ENCODE peak calls at places on chromosomes 11 and 22, in four cellular contexts. H, Z, E and W are unnamed samples.

GRCh38 chr22:25113316-25113721 is 86.3 kb upstream of the CRYBB3 start:
- DNase-seq in H (no peak), Z (no peak), E (no peak), W (peak)

GRCh38 chr11:12188548-12189317 is 78.3 kb downstream of the MICAL2 start:
- DNase-seq in H (no peak), Z (no peak), E (no peak), W (no peak)

GRCh38 chr11:80502511-80502910 is 1061.7 kb upstream of the TENM4 start:
- DNase-seq in H (no peak), Z (no peak), E (no peak), W (peak)

GRCh38 chr11:99795999-99796398 is 775.2 kb downstream of the CNTN5 start:
- DNase-seq in H (no peak), Z (no peak), E (no peak), W (no peak)

GRCh38 chr22:28438183-28438778 is 241.4 kb downstream of the TTC28 start:
- DNase-seq in H (no peak), Z (no peak), E (no peak), W (no peak)

GRCh38 chr22:38104084-38104483 is 6.4 kb downstream of the BAIAP2L2 start:
- DNase-seq in H (peak), Z (peak), E (no peak), W (peak)

GRCh38 chr11:30545507-30545906 is 40.6 kb downstream of the MPPED2 start:
- DNase-seq in H (no peak), Z (no peak), E (no peak), W (no peak)

GRCh38 chr11:57499413-57499982 is 16.0 kb downstream of the SLC43A1 start:
- DNase-seq in H (peak), Z (peak), E (peak), W (peak)

GRCh38 chr11:24407733-24408132 is 89.1 kb upstream of the LUZP2 start:
- DNase-seq in H (no peak), Z (no peak), E (no peak), W (no peak)

GRCh38 chr11:24406980-24407379 is 89.9 kb upstream of the LUZP2 start:
- DNase-seq in H (no peak), Z (no peak), E (no peak), W (no peak)

GRCh38 chr11:24406389-24406788 is 90.5 kb upstream of the LUZP2 start:
- DNase-seq in H (no peak), Z (no peak), E (no peak), W (peak)
- H3K56ac ChIP-seq in H (no peak), Z (no peak), E (no peak), W (no peak)

GRCh38 chr11:27217496-27217895 is 145.5 kb downstream of the CCDC34 start:
- DNase-seq in H (no peak), Z (no peak), E (no peak), W (no peak)

GRCh38 chr11:27214713-27215112 is 148.3 kb downstream of the CCDC34 start:
- DNase-seq in H (no peak), Z (peak), E (no peak), W (no peak)

GRCh38 chr11:27217948-27218410 is 145.0 kb downstream of the CCDC34 start:
- DNase-seq in H (peak), Z (peak), E (no peak), W (no peak)

GRCh38 chr11:27216268-27217149 is 146.5 kb downstream of the CCDC34 start:
- DNase-seq in H (peak), Z (peak), E (no peak), W (no peak)

DNA sequence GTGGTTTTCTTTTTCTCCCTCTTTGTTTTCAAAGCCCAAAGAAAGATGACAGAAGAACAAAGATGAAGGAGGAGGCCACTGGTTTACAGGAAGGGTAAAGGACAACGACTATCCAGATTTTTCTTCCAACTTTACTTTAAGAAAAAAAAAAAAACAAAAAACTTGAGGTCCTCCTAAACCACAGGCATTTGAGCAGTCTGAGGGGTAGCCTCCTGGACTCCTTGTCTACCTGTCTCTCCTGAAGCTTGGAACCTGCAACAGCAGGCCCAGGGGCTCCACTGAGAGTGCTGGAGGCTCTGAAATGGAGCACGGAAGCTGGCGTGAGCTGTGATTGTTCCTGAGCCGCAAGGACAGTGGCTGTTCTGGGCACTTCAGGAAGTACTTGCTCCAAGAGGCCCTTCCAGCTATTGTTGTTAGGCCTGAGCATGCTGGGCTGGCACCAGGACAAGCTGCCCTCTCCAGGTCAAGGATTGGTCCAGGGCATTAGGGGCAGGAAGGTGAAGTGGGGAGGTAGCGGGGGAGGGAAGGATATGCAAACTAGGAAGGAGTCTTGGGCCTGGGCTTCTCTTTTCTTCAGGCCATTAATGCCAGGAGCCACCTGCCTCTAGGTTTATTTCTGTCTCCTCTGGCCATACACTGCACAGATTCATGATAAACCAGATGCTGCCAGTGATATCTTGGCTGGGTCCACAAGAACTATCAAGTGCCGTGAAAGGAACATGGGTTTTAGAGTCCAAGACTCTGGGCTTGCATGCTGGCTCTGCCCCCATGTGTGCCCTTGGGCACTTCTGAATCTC is 147.3 kb downstream of the CCDC34 start:
- DNase-seq in H (no peak), Z (peak), E (peak), W (peak)
- H2BK120ac ChIP-seq in H (peak), Z (no peak), E (no peak), W (no peak)

GRCh38 chr11:125062931-125063428 is at the start of gene SLC37A2:
- DNase-seq in H (peak), Z (no peak), E (peak), W (peak)

GRCh38 chr11:125064070-125064469 is 965 bp downstream of the SLC37A2 start:
- DNase-seq in H (no peak), Z (no peak), E (no peak), W (no peak)

GRCh38 chr11:125063429-125064043 is 431 bp downstream of the SLC37A2 start:
- DNase-seq in H (no peak), Z (peak), E (peak), W (peak)

GRCh38 chr11:125061237-125061636 is 1.9 kb upstream of the SLC37A2 start:
- DNase-seq in H (no peak), Z (no peak), E (no peak), W (no peak)

GRCh38 chr11:125062196-125062930 is 742 bp upstream of the SLC37A2 start:
- DNase-seq in H (no peak), Z (peak), E (no peak), W (no peak)
- H2BK15ac ChIP-seq in H (no peak), Z (no peak), E (no peak), W (no peak)

GRCh38 chr11:62671272-62671603 is 235 bp upstream of the UQCC3 start:
- DNase-seq in H (no peak), Z (no peak), E (no peak), W (no peak)
- H3K56ac ChIP-seq in H (peak), Z (peak), E (no peak), W (peak)

GRCh38 chr11:94740083-94740974 is 27.8 kb upstream of the AMOTL1 start:
- DNase-seq in H (no peak), Z (peak), E (peak), W (peak)

GRCh38 chr11:94739331-94739730 is 28.8 kb upstream of the AMOTL1 start:
- DNase-seq in H (no peak), Z (no peak), E (no peak), W (peak)

GRCh38 chr11:94738746-94739145 is 29.4 kb upstream of the AMOTL1 start:
- DNase-seq in H (no peak), Z (no peak), E (no peak), W (peak)

GRCh38 chr11:94742645-94743044 is 25.5 kb upstream of the AMOTL1 start:
- DNase-seq in H (no peak), Z (no peak), E (no peak), W (no peak)

GRCh38 chr11:94740975-94741707 is 27.0 kb upstream of the AMOTL1 start:
- DNase-seq in H (peak), Z (peak), E (peak), W (peak)
- H2BK120ac ChIP-seq in H (peak), Z (no peak), E (no peak), W (no peak)

DNA sequence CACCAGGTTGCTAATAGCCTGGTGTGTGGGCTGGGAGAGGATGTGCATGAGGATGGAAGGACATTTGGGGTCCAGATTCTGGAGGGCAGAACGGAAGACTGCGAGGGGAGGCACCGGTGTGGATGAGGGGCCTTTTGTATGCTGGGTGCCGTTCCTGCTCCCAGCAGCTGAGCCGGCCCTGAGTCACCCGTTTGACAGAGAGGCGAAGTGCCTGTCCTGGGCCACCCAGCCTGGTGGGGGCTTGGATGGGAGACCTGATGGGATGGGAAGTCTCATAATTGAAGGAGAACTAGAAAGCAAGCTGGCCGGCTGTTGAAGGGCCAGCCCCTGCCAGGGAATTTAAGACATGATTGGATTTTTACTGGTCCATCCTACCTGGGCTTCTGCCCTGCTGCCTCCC is 10.8 kb downstream of the CACNA1I start:
- DNase-seq in H (no peak), Z (no peak), E (no peak), W (no peak)
- H2BK15ac ChIP-seq in H (no peak), Z (no peak), E (no peak), W (no peak)

GRCh38 chr11:126106929-126107328 is 44.3 kb upstream of the CDON start:
- DNase-seq in H (no peak), Z (no peak), E (no peak), W (no peak)
- H3K56ac ChIP-seq in H (no peak), Z (no peak), E (no peak), W (no peak)

GRCh38 chr11:33492569-33492968 is 208.1 kb downstream of the C11orf91 start:
- DNase-seq in H (no peak), Z (no peak), E (no peak), W (no peak)

GRCh38 chr11:33488971-33489370 is 211.7 kb downstream of the C11orf91 start:
- DNase-seq in H (no peak), Z (no peak), E (no peak), W (no peak)

DNA sequence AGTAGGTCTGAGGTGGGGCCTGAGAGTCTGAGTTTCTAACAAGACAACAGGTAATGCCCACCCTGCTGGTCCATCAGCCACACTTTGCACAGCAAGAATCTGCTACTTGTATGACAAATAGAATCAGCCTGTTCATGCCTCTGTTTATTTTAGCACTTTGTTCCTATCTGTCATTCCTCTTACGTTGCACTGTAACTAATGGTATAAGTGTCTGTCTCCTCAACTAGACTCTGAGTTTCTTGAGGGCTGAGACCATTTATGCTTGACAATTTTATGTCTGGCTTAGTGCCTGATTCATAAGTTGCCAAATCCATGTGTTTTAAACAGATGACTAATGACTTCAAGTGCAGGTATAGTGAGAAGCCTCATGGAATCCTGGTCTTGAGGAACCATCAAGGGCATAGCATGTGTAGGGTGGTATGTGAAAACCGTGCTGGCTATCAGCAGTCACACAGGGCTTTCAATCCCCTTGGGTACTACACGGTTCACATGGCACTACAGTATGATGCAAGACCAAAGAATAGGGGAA is 209.7 kb downstream of the C11orf91 start:
- DNase-seq in H (no peak), Z (no peak), E (no peak), W (no peak)
- H2BK120ac ChIP-seq in H (no peak), Z (no peak), E (no peak), W (no peak)